ENCODE peak calls at places on chromosomes 1 and 21, in ten cellular contexts. L is Calu3, G is endothelial cell, M is fibroblast of the aortic adventitia, Y is WTC11, D is uterus, X is progenitor cell of endocrine pancreas, K is tibial nerve, J is RWPE1, A is pancreas. H is an unnamed sample.

GRCh38 chr1:156750191-156750931 is 1.1 kb downstream of the HDGF start:
- DNase-seq in G (no peak), K (no peak), D (peak; percentile 61), Y (no peak), M (peak; percentile 23), L (peak; percentile 64), X (no peak), J (peak; percentile 81), A (peak; percentile 68), H (no peak)

GRCh38 chr1:162502928-162503327 is 5.3 kb downstream of the UHMK1 start:
- DNase-seq in J (no peak), G (no peak), A (no peak), D (no peak), L (no peak), M (peak; percentile 39), X (no peak), K (no peak), Y (no peak), H (no peak)

GRCh38 chr1:54986025-54986424 is 5.6 kb downstream of the TMEM61 start:
- DNase-seq in X (no peak), M (no peak), J (no peak), G (no peak), Y (no peak), K (no peak), L (no peak), A (no peak), D (no peak), H (no peak)

GRCh38 chr21:43590220-43590619 is 69.1 kb downstream of the HSF2BP start:
- DNase-seq in L (no peak), Y (no peak), K (no peak), X (no peak), J (no peak), G (no peak), D (no peak), M (no peak), A (no peak), H (no peak)

GRCh38 chr1:51234721-51235425 is 1.2 kb upstream of the RNF11 start:
- DNase-seq in X (no peak), A (peak; percentile 74), D (peak; percentile 72), J (no peak), M (no peak), Y (no peak), K (peak; percentile 56), G (no peak), L (peak; percentile 63), H (peak; percentile 82)

GRCh38 chr1:116763116-116763786 is 9.0 kb downstream of the CD2 start:
- DNase-seq in K (no peak), G (no peak), M (peak; percentile 22), L (no peak), J (no peak), A (no peak), X (no peak), D (no peak), Y (no peak), H (no peak)

GRCh38 chr1:48448932-48449331 is 23.1 kb downstream of the SPATA6 start:
- DNase-seq in X (no peak), G (no peak), A (no peak), K (no peak), J (no peak), D (no peak), L (no peak), M (no peak), Y (no peak), H (no peak)

GRCh38 chr1:7623886-7624285 is 147.2 kb upstream of the VAMP3 start:
- DNase-seq in D (no peak), G (no peak), J (no peak), M (no peak), L (no peak), X (no peak), A (no peak), Y (no peak), K (no peak), H (no peak)

GRCh38 chr1:53025034-53025777 is 36.8 kb upstream of the PODN start:
- DNase-seq in D (peak; percentile 64), M (peak; percentile 83), L (no peak), X (no peak), A (no peak), Y (no peak), K (peak; percentile 73), J (peak; percentile 19), G (no peak), H (peak; percentile 67)

DNA sequence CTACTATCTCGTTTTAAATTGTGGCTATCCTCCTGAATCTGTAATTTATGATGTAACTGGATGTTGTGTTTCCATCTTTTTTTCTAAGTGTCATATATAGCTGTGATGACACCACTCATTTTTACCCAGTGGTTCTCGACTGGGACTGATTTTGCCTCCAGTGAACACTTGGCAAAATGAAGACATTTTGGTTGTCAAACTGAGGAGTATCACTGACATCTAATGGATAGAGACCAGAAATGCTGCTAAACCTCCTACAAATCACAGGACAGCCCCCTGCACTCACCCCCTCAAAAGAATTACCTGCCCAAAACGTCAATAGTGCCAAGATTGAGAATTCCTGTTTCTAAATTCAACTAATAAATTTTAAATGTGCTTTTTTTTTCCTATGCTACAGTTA is 1.9 kb downstream of the TRMT13 start:
- DNase-seq in G (no peak), A (no peak), Y (no peak), X (no peak), J (no peak), M (peak; percentile 8), L (no peak), K (no peak), D (no peak), H (no peak)
- TF ChIP-seq CTCF in G (no peak), A (no peak), Y (no peak), X (no peak), J (no peak), M (no peak), L (no peak), K (no peak), D (no peak), H (no peak)

DNA sequence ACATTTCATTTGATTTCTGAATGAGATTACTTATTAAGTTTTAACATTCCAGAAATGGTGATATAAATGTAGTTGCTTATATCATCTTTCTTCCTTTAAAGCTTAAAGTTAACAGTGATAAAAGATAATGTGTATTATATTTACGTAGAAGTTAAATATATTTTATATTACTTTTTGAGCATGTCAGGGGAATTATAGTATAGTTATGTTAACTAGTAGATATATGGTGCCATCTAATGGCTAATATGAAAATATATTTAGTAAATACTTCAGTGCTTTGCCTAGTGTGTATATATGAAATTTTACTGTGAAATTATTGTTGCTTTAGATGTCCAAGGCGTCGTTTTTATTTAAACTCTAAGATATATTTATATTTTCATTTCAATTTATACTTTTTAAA is 51.5 kb downstream of the SYT14 start:
- DNase-seq in M (peak; percentile 55), X (no peak), L (no peak), K (no peak), G (no peak), Y (no peak), A (no peak), J (peak; percentile 26), D (no peak), H (no peak)
- TF ChIP-seq CTCF in M (no peak), X (peak; percentile 42), L (peak; percentile 46), K (peak; percentile 22), G (no peak), Y (no peak), A (no peak), J (peak; percentile 36), D (no peak), H (no peak)

GRCh38 chr1:109490934-109491302 is 3.0 kb upstream of the CYB561D1 start:
- DNase-seq in D (no peak), J (no peak), K (no peak), A (peak; percentile 45), G (no peak), M (no peak), X (no peak), Y (no peak), L (no peak), H (no peak)
- TF ChIP-seq CTCF in D (no peak), J (peak; percentile 24), K (no peak), A (no peak), G (no peak), M (no peak), X (no peak), Y (no peak), L (peak; percentile 7), H (no peak)

GRCh38 chr1:75908717-75909152 is 23.5 kb downstream of the ASB17 start:
- DNase-seq in M (peak; percentile 45), J (peak; percentile 17), X (no peak), L (peak; percentile 39), K (no peak), D (no peak), Y (peak; percentile 25), A (no peak), G (peak; percentile 38), H (no peak)
- TF ChIP-seq CTCF in M (peak; percentile 57), J (peak; percentile 42), X (peak; percentile 61), L (peak; percentile 23), K (no peak), D (no peak), Y (peak; percentile 30), A (no peak), G (no peak), H (no peak)

DNA sequence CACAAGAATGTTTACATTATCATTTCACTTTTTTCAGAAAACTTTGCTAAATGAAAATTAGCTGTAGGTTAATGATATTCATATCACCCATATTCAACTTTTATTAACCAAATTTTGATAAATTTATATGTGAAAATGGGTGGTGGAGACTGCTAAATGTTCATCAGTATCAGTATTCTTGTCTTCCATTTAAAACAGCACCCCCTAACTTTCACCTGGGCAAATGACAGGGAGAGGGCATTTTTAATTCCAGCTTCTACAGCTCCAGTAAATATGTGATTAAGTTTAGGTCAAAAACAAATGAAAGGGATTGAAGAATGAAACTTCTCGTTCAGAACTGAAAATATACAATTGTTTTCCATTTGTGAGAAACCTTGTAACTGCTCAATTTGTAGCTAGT is 722.2 kb downstream of the KCNT2 start:
- DNase-seq in J (peak; percentile 13), L (no peak), Y (no peak), X (no peak), D (no peak), K (no peak), M (no peak), A (no peak), G (no peak), H (no peak)
- TF ChIP-seq CTCF in J (no peak), L (peak; percentile 16), Y (peak; percentile 48), X (peak; percentile 27), D (no peak), K (no peak), M (no peak), A (no peak), G (peak; percentile 63), H (no peak)

DNA sequence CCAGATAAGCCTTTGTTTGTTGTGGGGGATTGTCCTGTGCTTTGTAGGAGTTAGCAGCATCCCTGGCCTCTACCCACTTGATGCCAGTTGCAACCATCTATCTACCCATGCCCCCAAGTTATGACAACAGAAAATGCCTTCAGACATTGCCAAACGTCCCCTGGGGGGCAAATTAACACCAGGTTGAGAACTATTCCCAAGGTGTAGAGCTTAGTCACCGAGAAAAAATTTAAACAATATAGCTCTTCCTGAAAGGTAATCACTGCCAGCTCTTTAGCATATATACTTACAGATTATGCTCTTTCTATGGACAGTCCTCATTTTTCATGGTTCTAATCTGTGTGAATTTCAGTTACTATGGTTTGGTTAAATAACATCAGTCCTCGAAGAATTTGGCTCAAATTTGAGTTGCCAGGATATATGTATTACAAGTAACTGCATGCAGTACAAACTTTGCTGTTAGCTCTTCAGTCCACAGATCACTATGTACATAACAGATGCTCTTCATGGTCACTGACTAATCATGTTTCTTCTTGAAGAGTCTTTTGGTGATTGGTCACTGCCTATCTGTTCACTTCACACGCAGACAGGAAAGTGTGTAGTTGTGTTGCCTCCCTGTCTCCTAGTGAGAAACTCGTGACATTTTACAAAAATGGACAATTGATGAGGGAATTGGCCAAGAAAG is 25.2 kb downstream of the MAPKAPK2 start:
- DNase-seq in G (no peak), M (peak; percentile 23), A (no peak), L (no peak), X (no peak), K (no peak), J (peak; percentile 73), Y (no peak), D (no peak), H (no peak)
- TF ChIP-seq CTCF in G (no peak), M (no peak), A (no peak), L (no peak), X (no peak), K (no peak), J (no peak), Y (no peak), D (no peak), H (no peak)